ENCODE peak calls at places on chromosomes 7 and 10, in four cellular contexts. C, S, Y and U are unnamed samples.

GRCh38 chr10:122143238-122143841 is 127.8 kb upstream of the BTBD16 start:
- DNase-seq in C (no peak), Y (no peak), S (no peak), U (no peak)

GRCh38 chr7:98679741-98680140 is 62.7 kb downstream of the NPTX2 start:
- DNase-seq in C (no peak), S (no peak), Y (no peak), U (no peak)

GRCh38 chr7:116740758-116741462 is 68.9 kb downstream of the MET start:
- DNase-seq in Y (no peak), S (peak; percentile 4), C (no peak), U (no peak)

GRCh38 chr7:2157473-2158279 is 75.1 kb downstream of the MAD1L1 start:
- DNase-seq in C (no peak), S (peak; percentile 96), Y (peak; percentile 68), U (no peak)

GRCh38 chr10:69783515-69783914 is 18.2 kb upstream of the COL13A1 start:
- DNase-seq in C (no peak), Y (no peak), S (no peak), U (no peak)

GRCh38 chr7:45702751-45703150 is 128.6 kb downstream of the ADCY1 start:
- DNase-seq in C (no peak), Y (no peak), S (no peak), U (no peak)

GRCh38 chr7:140364819-140365218 is 33.5 kb downstream of the SLC37A3 start:
- DNase-seq in S (no peak), Y (no peak), C (no peak), U (no peak)

GRCh38 chr10:93790454-93790853 is 32.7 kb downstream of the LGI1 start:
- DNase-seq in S (no peak), Y (no peak), C (no peak), U (no peak)